ENCODE peak calls at places on chromosome 2, in nine cellular contexts. V is transverse colon, Q is HepG2, G is upper lobe of left lung, Z is astrocyte of the spinal cord, E is testis, H is prostate gland, N is pancreas, X is gastrocnemius medialis. F is an unnamed sample.

GRCh38 chr2:48734576-48735303 is 20.8 kb downstream of the LHCGR start:
- DNase-seq in H (no peak), E (no peak), G (no peak), V (no peak), Z (no peak), Q (no peak), X (no peak), N (no peak), F (no peak)

GRCh38 chr2:24792874-24793751 is at the start of the genes CENPO and PTRHD1:
- DNase-seq in G (peak), Z (peak), E (peak), V (peak), N (peak), Q (peak), H (peak), X (peak), F (peak)

GRCh38 chr2:2189112-2189398 is 142.0 kb downstream of the MYT1L start:
- DNase-seq in H (no peak), G (no peak), V (no peak), N (no peak), Q (no peak), Z (no peak), X (no peak), E (no peak), F (no peak)

GRCh38 chr2:191245046-191245868 is at the start of gene MYO1B:
- DNase-seq in Z (peak), E (peak), V (peak), X (peak), G (peak), N (peak), H (peak), Q (peak), F (peak)

GRCh38 chr2:197197808-197198409 is 112.7 kb downstream of the ANKRD44 start:
- DNase-seq in N (no peak), V (no peak), G (no peak), Z (no peak), H (no peak), X (no peak), E (no peak), Q (no peak), F (no peak)

GRCh38 chr2:66080136-66080535 is 354.8 kb upstream of the MEIS1 start:
- DNase-seq in Z (no peak), H (no peak), G (no peak), V (no peak), Q (no peak), N (no peak), X (no peak), E (no peak), F (no peak)

GRCh38 chr2:41414486-41415230 is 633.2 kb upstream of the PKDCC start:
- DNase-seq in H (no peak), X (no peak), E (peak), V (no peak), G (no peak), N (no peak), Q (peak), Z (peak), F (no peak)

GRCh38 chr2:236758406-236758805 is 188.8 kb downstream of the ACKR3 start:
- DNase-seq in G (peak), E (no peak), X (no peak), N (no peak), V (no peak), Q (peak), Z (no peak), H (no peak), F (no peak)

GRCh38 chr2:216897561-216898203 is 37.8 kb upstream of the TNP1 start:
- DNase-seq in V (no peak), N (no peak), Q (no peak), G (no peak), Z (no peak), E (no peak), H (no peak), X (no peak), F (no peak)

GRCh38 chr2:43075054-43075593 is 151.3 kb downstream of the ZFP36L2 start:
- DNase-seq in E (peak), G (no peak), Q (peak), V (peak), X (peak), Z (peak), H (peak), N (peak), F (no peak)

GRCh38 chr2:37855283-37856041 is 69.6 kb upstream of the RMDN2 start:
- DNase-seq in G (peak), X (no peak), N (no peak), Z (no peak), Q (no peak), E (no peak), H (peak), V (no peak), F (peak)

GRCh38 chr2:25756444-25757022 is 83.2 kb upstream of the DTNB start:
- DNase-seq in Z (peak), G (no peak), E (no peak), Q (no peak), N (no peak), V (no peak), X (no peak), H (no peak), F (no peak)

GRCh38 chr2:54599326-54599710 is 124.1 kb upstream of the EML6 start:
- DNase-seq in N (no peak), G (peak), H (no peak), X (no peak), V (peak), Q (no peak), E (no peak), Z (no peak), F (no peak)

GRCh38 chr2:16958266-16958665 is 292.6 kb upstream of the CYRIA start:
- DNase-seq in V (no peak), Q (no peak), X (no peak), E (no peak), Z (no peak), H (no peak), N (no peak), G (no peak), F (no peak)

GRCh38 chr2:207767461-207768167 is 2.1 kb downstream of the FZD5 start:
- DNase-seq in E (peak), H (peak), Z (peak), V (peak), Q (peak), G (peak), N (peak), X (no peak), F (peak)

GRCh38 chr2:241814571-241815476 is 5.8 kb downstream of the NEU4 start:
- DNase-seq in G (peak), H (no peak), X (no peak), E (no peak), Q (no peak), V (no peak), N (peak), Z (no peak), F (peak)

DNA sequence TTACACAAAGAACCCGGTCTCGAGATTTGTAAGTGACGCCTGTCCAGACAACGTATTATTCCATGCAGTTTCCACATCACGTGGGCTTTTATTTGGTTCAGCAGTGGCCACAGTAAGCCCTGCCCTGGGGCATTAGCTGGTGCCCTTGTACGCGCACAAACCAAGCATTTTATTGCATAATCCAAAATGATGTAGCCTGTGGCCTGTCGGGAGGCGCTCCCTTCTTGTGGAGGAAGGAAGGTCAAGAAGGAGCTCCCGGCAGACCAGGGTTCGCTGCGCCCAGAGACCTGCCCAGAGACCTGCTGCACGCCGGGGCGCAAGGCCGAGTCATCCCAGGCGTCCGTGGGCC is 179.6 kb upstream of the ALKAL2 start:
- DNase-seq in Q (no peak), N (no peak), E (no peak), V (no peak), Z (no peak), G (no peak), X (no peak), H (no peak), F (no peak)
- H3K4me3 ChIP-seq in Q (no peak), N (no peak), E (peak), V (no peak), Z (no peak), G (no peak), X (no peak), H (no peak), F (no peak)

GRCh38 chr2:127644661-127645394 is 1.1 kb upstream of the GPR17 start:
- DNase-seq in H (no peak), X (no peak), N (no peak), V (no peak), G (no peak), Q (no peak), Z (no peak), E (no peak), F (no peak)

GRCh38 chr2:127645395-127646291 is at the start of gene GPR17:
- DNase-seq in V (no peak), H (no peak), G (no peak), Z (no peak), E (no peak), Q (peak), X (no peak), N (no peak), F (no peak)

GRCh38 chr2:127641846-127642510 is 4.0 kb upstream of the GPR17 start:
- DNase-seq in Q (no peak), Z (no peak), N (no peak), X (no peak), H (no peak), G (no peak), V (no peak), E (no peak), F (no peak)

GRCh38 chr2:127642706-127643697 is 3.0 kb upstream of the GPR17 start:
- DNase-seq in Z (no peak), Q (no peak), N (no peak), G (no peak), X (no peak), V (no peak), E (no peak), H (no peak), F (no peak)

DNA sequence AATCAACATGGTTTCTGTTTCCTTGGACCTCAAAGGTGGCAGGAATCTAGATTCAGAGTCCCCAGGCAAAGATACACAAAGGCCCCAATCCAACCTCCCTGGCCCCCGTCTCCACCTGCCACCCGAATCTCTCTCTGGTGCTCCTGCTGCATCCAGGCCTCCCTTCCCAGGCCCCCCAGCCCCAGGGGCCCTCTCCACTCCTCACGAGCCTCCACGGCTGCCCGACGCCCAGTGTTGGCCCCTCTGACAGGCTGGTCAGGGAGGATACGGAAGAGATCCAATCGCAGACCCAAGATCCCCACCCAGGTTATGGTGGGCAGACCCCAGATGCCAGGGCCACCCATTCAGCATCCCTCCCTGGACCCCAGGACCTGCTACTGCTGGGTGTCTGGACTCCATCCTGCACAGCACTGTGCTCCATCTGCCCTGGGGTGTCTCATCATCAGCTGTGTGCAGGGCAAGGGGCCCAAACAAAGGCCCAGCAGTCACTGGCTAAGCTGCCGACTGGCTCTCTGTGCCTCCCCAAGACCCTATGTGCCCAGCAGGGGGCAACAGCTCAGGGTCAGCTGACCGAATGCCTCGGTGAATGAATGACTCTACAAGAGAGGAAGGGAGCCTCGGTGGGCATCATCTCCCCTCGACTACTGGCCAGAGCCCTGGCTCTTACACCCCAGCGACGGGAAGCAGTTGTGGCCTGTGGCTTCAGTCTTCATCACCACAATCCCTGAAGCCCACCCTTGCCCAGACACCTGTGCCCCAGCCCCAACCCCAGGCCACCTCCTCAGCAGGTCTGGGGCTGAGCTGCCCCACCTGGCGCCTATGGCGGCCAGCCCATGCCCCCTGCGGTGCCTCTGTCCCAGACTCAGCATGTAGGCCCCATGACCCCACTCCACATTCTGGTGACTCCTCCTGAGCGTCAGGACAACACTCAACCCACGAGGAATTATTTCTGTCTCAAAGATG is 2.0 kb upstream of the GPR17 start:
- DNase-seq in X (no peak), Z (no peak), N (no peak), G (no peak), Q (no peak), E (no peak), H (no peak), V (no peak), F (no peak)
- TF ChIP-seq CTCF in X (no peak), Z (no peak), N (no peak), G (no peak), Q (peak), E (no peak), H (no peak), V (no peak), F (peak)

GRCh38 chr2:150140777-150141176 is 346.7 kb downstream of the RND3 start:
- DNase-seq in Z (no peak), G (no peak), X (no peak), V (no peak), E (no peak), Q (no peak), N (no peak), H (no peak), F (no peak)
- H3K4me3 ChIP-seq in Z (no peak), G (no peak), X (no peak), V (no peak), E (no peak), Q (no peak), N (no peak), H (no peak), F (no peak)

GRCh38 chr2:98578231-98578630 is 30.1 kb downstream of the COA5 start:
- DNase-seq in E (no peak), G (no peak), X (no peak), V (no peak), Z (no peak), N (no peak), H (no peak), Q (no peak), F (no peak)

GRCh38 chr2:98583516-98583865 is 24.8 kb downstream of the COA5 start:
- DNase-seq in G (no peak), Q (no peak), N (no peak), H (no peak), Z (no peak), V (no peak), X (no peak), E (no peak), F (no peak)

GRCh38 chr2:98579926-98580325 is 28.4 kb downstream of the COA5 start:
- DNase-seq in Z (no peak), N (no peak), H (no peak), G (no peak), Q (no peak), X (no peak), V (no peak), E (no peak), F (no peak)

GRCh38 chr2:98582523-98582922 is 25.8 kb downstream of the COA5 start:
- DNase-seq in H (no peak), E (no peak), X (no peak), N (no peak), Z (no peak), Q (no peak), V (no peak), G (no peak), F (no peak)

GRCh38 chr2:98580656-98581284 is 27.5 kb downstream of the COA5 start:
- DNase-seq in Z (no peak), Q (no peak), G (no peak), H (no peak), E (no peak), X (no peak), V (no peak), N (no peak), F (no peak)
- TF ChIP-seq CTCF in Z (no peak), Q (no peak), G (no peak), H (no peak), E (no peak), X (no peak), V (no peak), N (no peak), F (no peak)

DNA sequence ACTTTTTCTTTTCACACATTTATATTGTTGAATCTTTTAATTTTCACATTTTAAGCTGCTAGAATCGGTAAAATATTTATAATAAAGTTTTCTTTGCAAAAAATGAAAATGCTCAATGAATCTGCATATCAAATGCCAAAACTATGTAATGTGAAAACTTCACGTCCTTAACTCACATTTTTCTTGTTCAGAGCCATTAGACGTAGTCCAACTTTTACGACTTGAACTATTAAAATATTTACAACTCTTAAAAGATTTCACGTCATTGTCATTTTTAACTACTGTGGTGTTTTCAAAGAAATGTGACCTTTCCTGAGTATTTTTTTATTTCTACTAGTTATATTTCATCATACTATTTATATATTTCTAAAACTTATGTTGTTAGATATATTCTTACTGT is 54.9 kb downstream of the MRPS9 start:
- DNase-seq in V (no peak), G (no peak), E (no peak), N (no peak), X (no peak), Q (no peak), Z (no peak), H (no peak), F (no peak)
- H3K4me3 ChIP-seq in V (no peak), G (no peak), E (no peak), N (no peak), X (no peak), Q (no peak), Z (no peak), H (no peak), F (no peak)

DNA sequence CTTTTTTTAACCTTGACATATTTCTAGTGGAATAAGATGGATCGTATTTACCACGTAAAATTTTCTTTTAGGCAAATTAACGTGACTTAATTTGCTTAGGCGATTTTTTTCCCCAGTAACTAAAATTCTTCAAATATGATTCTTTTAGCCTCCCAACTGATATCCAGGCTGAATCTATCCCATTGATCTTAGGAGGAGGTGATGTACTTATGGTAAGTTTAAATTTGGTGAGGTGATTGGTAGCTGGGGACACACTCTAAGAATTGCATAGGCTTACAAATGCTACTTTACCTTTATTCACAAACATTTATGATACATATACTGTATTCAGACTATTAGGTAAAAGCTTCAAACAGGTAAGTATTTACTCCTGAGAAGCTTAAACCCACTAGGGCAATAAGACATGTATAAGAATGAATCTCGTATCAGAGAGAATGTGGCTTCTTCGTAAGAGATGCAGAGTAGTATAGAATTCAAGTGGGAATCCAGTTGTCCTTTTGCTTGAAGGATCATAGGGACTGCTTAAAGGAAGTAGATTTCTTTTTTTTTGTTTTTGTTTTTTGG is 3.8 kb downstream of the DDX1 start:
- DNase-seq in V (no peak), Z (no peak), X (no peak), E (no peak), Q (no peak), H (no peak), N (no peak), G (no peak), F (no peak)
- TF ChIP-seq CTCF in V (no peak), Z (no peak), X (no peak), E (no peak), Q (no peak), H (no peak), N (no peak), G (no peak), F (no peak)

GRCh38 chr2:174730530-174731018 is 33.7 kb downstream of the CHRNA1 start:
- DNase-seq in G (no peak), H (no peak), Q (no peak), N (no peak), E (no peak), Z (no peak), V (no peak), X (no peak), F (no peak)

GRCh38 chr2:174728096-174728495 is 36.2 kb downstream of the CHRNA1 start:
- DNase-seq in N (no peak), V (no peak), H (no peak), X (no peak), Z (no peak), G (no peak), Q (no peak), E (no peak), F (no peak)

GRCh38 chr2:174729797-174730529 is 34.3 kb downstream of the CHRNA1 start:
- DNase-seq in E (peak), N (no peak), V (no peak), X (no peak), H (no peak), Q (no peak), G (no peak), Z (no peak), F (no peak)
- H3K4me3 ChIP-seq in E (peak), N (no peak), V (peak), X (peak), H (peak), Q (no peak), G (peak), Z (peak), F (peak)

DNA sequence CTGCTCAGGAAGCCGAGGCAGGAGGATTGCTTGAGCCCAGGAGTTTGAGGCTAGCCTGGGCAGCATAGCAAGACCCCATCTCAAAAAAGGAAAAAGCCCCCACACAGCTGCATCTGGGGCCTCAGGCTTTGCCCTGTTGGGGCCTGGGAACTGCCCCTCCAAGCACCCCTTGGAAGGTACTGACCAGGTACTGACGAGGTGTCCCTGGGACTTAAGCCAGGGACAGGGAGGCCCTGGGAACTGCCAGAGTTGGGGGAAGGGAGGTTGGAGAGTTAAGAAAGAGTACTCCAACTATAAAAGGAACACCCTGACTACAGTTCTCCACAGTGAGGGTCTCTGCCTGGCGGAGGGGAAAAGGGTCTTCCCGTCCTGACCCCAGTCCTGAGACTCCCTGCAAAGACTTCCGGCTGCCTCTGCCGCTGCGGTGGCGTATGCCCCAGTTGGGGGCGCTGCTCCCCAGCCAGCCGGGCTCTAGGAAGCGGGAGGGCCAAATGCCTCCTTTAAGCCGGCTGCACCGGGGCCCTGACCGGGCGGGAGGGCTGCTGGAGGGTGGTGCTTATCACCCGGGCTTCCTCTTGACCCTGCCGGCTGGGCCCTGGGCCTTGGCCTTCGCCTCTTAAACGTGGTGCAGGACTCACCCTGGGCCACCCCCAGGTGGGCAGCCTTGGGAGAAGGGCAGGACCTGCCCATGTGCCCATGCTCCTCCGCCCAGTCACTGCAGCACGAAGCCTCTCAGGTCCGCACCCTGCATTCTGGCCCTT is 12.8 kb downstream of the SLC30A3 start:
- DNase-seq in N (peak), G (peak), X (no peak), E (peak), Z (peak), H (peak), Q (peak), V (peak), F (peak)
- TF ChIP-seq CTCF in N (peak), G (peak), X (peak), E (peak), Z (peak), H (peak), Q (peak), V (peak), F (peak)

F was measured in upper lobe of right lung.